ENCODE peak calls at places on chromosomes 4 and X, in six cellular contexts. F is mucosa of descending colon; N is lower leg skin; U is CD8-positive, alpha-beta T cell; A is HFF-Myc; Q is osteocyte. I is an unnamed sample.

GRCh38 chr4:121988950-121989349 is 37.1 kb upstream of the TRPC3 start:
- DNase-seq in F (no peak), U (no peak), N (no peak), Q (no peak), A (no peak), I (no peak)

GRCh38 chr4:144903953-144904711 is 193.9 kb downstream of the ANAPC10 start:
- DNase-seq in Q (no peak), F (no peak), A (no peak), U (no peak), N (no peak), I (no peak)

GRCh38 chrX:110563276-110563675 is 204.6 kb downstream of the RTL9 start:
- DNase-seq in U (no peak), A (no peak), F (no peak), N (no peak), Q (no peak), I (no peak)

GRCh38 chr4:5460106-5460801 is 248.1 kb downstream of the EVC2 start:
- DNase-seq in N (peak), A (no peak), Q (no peak), U (no peak), F (no peak), I (peak)

GRCh38 chr4:121551881-121552280 is 144.9 kb downstream of the ANXA5 start:
- DNase-seq in Q (no peak), A (no peak), U (no peak), F (no peak), N (no peak), I (no peak)

GRCh38 chrX:149493567-149494562 is 11.2 kb downstream of the IDS start:
- DNase-seq in Q (no peak), A (no peak), F (no peak), N (peak), U (no peak), I (no peak)

GRCh38 chr4:6258741-6259140 is 10.9 kb upstream of the WFS1 start:
- DNase-seq in U (no peak), N (no peak), Q (no peak), A (no peak), F (peak), I (no peak)

GRCh38 chr4:176534566-176534965 is 214.8 kb downstream of the SPCS3 start:
- DNase-seq in A (peak), N (no peak), U (no peak), F (no peak), Q (no peak), I (no peak)

GRCh38 chr4:13548984-13549546 is 4.8 kb upstream of the NKX3-2 start:
- DNase-seq in F (no peak), U (peak), Q (peak), A (peak), N (peak), I (peak)

GRCh38 chr4:54484361-54484760 is 173.4 kb upstream of the KIT start:
- DNase-seq in A (no peak), F (no peak), U (no peak), N (no peak), Q (no peak), I (no peak)

GRCh38 chr4:61533140-61533539 is 333.0 kb downstream of the ADGRL3 start:
- DNase-seq in N (no peak), U (no peak), F (no peak), Q (no peak), A (no peak), I (no peak)

GRCh38 chrX:78693547-78693946 is 34.4 kb upstream of the RTL3 start:
- DNase-seq in U (no peak), F (no peak), N (no peak), Q (no peak), A (no peak), I (no peak)

GRCh38 chr4:165384608-165385007 is 5.8 kb downstream of the CPE start:
- DNase-seq in Q (no peak), A (peak), U (no peak), F (no peak), N (no peak), I (no peak)

GRCh38 chr4:154018659-154019058 is 229.8 kb upstream of the SFRP2 start:
- DNase-seq in N (no peak), U (no peak), A (no peak), F (no peak), Q (no peak), I (no peak)

GRCh38 chr4:154029171-154029570 is 240.3 kb upstream of the SFRP2 start:
- DNase-seq in F (no peak), Q (no peak), U (no peak), A (no peak), N (no peak), I (no peak)

DNA sequence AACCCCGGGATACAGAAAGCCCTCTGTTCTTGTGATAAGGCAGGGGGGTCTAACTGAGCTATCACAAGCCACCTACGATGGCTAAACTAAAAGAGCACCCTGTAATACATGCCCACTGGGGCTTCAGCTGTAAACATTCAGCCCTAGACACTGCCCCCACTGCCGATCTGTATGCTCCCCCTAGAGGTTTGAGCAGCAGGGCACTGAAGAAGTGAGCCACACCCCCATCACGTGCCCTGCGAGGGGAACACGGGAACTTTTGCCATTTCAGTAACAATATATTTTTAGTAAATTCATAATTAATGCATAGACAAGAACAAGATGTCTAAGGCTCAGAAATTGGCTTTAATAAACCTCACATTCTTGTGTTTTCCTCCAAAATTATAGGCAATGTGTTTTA is 235.2 kb upstream of the SFRP2 start:
- DNase-seq in F (no peak), U (no peak), N (no peak), A (no peak), Q (no peak), I (no peak)
- TF ChIP-seq CTCF in F (no peak), U (no peak), N (no peak), A (peak), Q (peak), I (peak)

DNA sequence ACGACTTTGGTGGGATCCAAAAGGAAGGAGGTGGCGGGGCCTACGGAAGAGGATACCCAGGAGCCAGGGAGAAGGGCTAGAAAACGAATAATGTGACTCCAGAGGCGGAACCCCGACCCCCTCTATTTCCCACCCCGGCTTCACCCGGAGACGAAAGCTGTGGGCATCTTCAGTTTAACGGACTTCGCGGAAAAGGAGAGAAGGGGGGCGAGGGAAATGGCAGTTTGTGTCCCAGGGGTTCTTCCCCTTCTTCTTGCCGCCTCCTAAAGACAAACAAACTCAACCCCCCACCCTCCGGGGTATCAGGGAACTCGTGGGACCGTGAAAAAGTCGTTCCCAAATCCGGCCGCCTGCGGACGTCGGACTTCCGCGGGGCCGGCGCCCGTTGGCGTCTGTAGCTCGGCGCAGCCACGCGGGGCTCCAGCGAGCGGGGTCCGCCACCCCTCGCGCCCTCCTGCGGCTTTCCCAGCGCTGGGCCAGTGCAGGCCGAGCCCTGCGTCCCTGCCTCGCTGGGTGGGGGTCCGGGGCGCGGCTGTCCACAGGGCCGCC is 3.6 kb upstream of the LEF1 start:
- DNase-seq in N (no peak), Q (no peak), F (no peak), A (no peak), U (peak), I (peak)
- TF ChIP-seq CTCF in N (no peak), Q (peak), F (no peak), A (no peak), U (no peak), I (peak)

DNA sequence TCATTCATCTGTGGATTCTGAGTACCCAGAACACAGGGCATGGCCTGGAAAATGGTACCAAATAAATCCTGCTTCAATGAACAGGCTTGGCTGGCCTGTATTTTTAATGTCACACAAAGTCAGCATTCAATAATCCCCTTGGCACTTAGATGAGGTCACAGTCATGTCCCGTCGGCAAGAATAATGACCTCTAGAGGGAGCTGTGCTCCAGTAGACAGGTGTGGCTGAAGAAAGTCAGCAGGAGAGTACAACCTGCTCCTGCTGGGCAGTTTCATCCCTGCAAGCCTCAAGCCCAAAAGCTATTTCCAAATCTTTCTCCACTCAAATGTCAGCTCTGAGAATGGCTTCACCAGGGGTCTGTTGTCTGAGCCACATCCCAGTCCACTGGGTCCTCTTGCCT is 404.0 kb upstream of the F9 start:
- DNase-seq in Q (no peak), F (no peak), U (no peak), N (no peak), A (no peak), I (peak)
- TF ChIP-seq CTCF in Q (no peak), F (no peak), U (no peak), N (no peak), A (peak), I (peak)

GRCh38 chrX:9953396-9953795 is 13.8 kb upstream of the CLDN34 start:
- DNase-seq in F (no peak), Q (no peak), N (no peak), U (no peak), A (no peak), I (no peak)

GRCh38 chrX:9958183-9958582 is 9.0 kb upstream of the CLDN34 start:
- DNase-seq in Q (no peak), A (no peak), U (no peak), F (no peak), N (no peak), I (no peak)

GRCh38 chrX:9961750-9962149 is 5.4 kb upstream of the CLDN34 start:
- DNase-seq in A (no peak), F (no peak), Q (no peak), U (no peak), N (no peak), I (no peak)

GRCh38 chrX:9955506-9955905 is 11.7 kb upstream of the CLDN34 start:
- DNase-seq in N (no peak), Q (no peak), F (no peak), U (no peak), A (no peak), I (no peak)

DNA sequence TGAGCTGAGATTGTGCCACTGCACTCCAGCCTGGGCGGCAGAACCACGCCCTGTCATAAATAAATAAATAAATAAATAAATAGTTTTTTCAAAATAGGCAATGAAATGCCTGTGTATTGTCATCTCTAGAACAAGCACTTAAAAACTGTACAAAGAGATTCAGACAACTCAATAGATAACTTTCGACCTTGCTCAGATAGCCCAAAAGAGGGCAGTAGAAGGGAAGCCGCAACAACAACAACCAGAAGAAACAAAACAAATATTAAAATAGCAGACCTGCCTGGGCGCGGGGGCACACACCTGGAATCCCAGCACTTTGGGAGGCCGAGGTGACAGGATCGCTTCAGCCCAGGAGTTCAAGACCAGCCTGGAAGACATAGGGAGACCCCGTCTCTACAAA is 9.4 kb upstream of the CLDN34 start:
- DNase-seq in Q (no peak), U (no peak), A (no peak), F (no peak), N (no peak), I (no peak)
- TF ChIP-seq CTCF in Q (no peak), U (no peak), A (no peak), F (no peak), N (no peak), I (no peak)

GRCh38 chrX:19514791-19515614 is at the start of gene MAP3K15:
- DNase-seq in U (no peak), A (no peak), N (peak), Q (no peak), F (no peak), I (peak)

GRCh38 chrX:19517965-19518364 is 2.7 kb upstream of the MAP3K15 start:
- DNase-seq in F (no peak), U (no peak), Q (no peak), A (no peak), N (peak), I (no peak)

GRCh38 chrX:19513383-19513782 is 1.9 kb downstream of the MAP3K15 start:
- DNase-seq in Q (no peak), F (no peak), A (no peak), N (peak), U (no peak), I (no peak)

GRCh38 chrX:19512961-19513360 is 2.3 kb downstream of the MAP3K15 start:
- DNase-seq in N (peak), Q (no peak), F (no peak), U (no peak), A (no peak), I (no peak)

GRCh38 chrX:19515615-19516105 is 352 bp upstream of the MAP3K15 start:
- DNase-seq in Q (no peak), N (peak), U (no peak), F (no peak), A (no peak), I (no peak)
- TF ChIP-seq CTCF in Q (no peak), N (no peak), U (no peak), F (no peak), A (no peak), I (peak)

I was measured in progenitor cell of endocrine pancreas.